ENCODE peak calls at places on chromosomes 3 and 15, in seven cellular contexts. K, U, C, Q, D, T and W are unnamed samples.

GRCh38 chr15:101490408-101490891 is 943 bp upstream of the PCSK6 start:
- DNase-seq in K (no peak), U (no peak), C (no peak), Q (no peak), D (no peak), T (no peak), W (no peak)

GRCh38 chr3:142165194-142165593 is 15.8 kb upstream of the TFDP2 start:
- DNase-seq in K (no peak), U (no peak), C (peak; percentile 9), Q (no peak), D (no peak), T (peak; percentile 2), W (no peak)

GRCh38 chr15:89112341-89112971 is 24.2 kb downstream of the ABHD2 start:
- DNase-seq in K (no peak), U (peak; percentile 83), C (no peak), Q (no peak), D (no peak), T (peak; percentile 66), W (peak; percentile 6)

GRCh38 chr3:172658344-172659245 is 52.3 kb downstream of the NCEH1 start:
- DNase-seq in K (no peak), U (peak; percentile 17), C (peak; percentile 94), Q (no peak), D (no peak), T (peak; percentile 97), W (no peak)

GRCh38 chr3:197352382-197352781 is 54.0 kb upstream of the DLG1 start:
- DNase-seq in K (no peak), U (no peak), C (peak; percentile 73), Q (no peak), D (no peak), T (peak; percentile 49), W (peak; percentile 7)

GRCh38 chr3:102400142-102400541 is 34.7 kb upstream of the ZPLD1 start:
- DNase-seq in K (no peak), U (no peak), C (peak; percentile 13), Q (no peak), D (no peak), T (peak; percentile 2), W (no peak)

GRCh38 chr3:43411429-43411828 is 125.1 kb downstream of the SNRK start:
- DNase-seq in K (no peak), U (no peak), C (no peak), Q (no peak), D (no peak), T (no peak), W (no peak)

GRCh38 chr3:119239421-119239820 is 1.3 kb downstream of the B4GALT4 start:
- DNase-seq in K (no peak), U (no peak), C (no peak), Q (no peak), D (no peak), T (no peak), W (peak; percentile 52)

GRCh38 chr3:171165499-171165921 is 139.0 kb upstream of the SLC2A2 start:
- DNase-seq in K (no peak), U (no peak), C (no peak), Q (no peak), D (no peak), T (no peak), W (no peak)

GRCh38 chr15:93265046-93265658 is 176.1 kb upstream of the RGMA start:
- DNase-seq in K (no peak), U (no peak), C (no peak), Q (no peak), D (no peak), T (no peak), W (no peak)

GRCh38 chr15:45414215-45414885 is 36.0 kb upstream of the GATM start:
- DNase-seq in K (no peak), U (no peak), C (no peak), Q (no peak), D (no peak), T (no peak), W (no peak)

GRCh38 chr15:60720493-60721231 is 241.7 kb upstream of the ICE2 start:
- DNase-seq in K (peak; percentile 20), U (no peak), C (no peak), Q (no peak), D (peak; percentile 42), T (no peak), W (no peak)

GRCh38 chr3:64685800-64686445 is 1.9 kb downstream of the ADAMTS9 start:
- DNase-seq in K (no peak), U (peak; percentile 22), C (peak; percentile 76), Q (peak; percentile 95), D (no peak), T (peak; percentile 94), W (no peak)

GRCh38 chr3:159726231-159726964 is 262.2 kb upstream of the IL12A start:
- DNase-seq in K (no peak), U (no peak), C (peak; percentile 26), Q (no peak), D (no peak), T (no peak), W (no peak)

GRCh38 chr15:94174399-94174802 is 57.0 kb upstream of the MCTP2 start:
- DNase-seq in K (no peak), U (no peak), C (peak; percentile 92), Q (no peak), D (no peak), T (peak; percentile 10), W (peak; percentile 89)

GRCh38 chr15:51243774-51244173 is 94.6 kb downstream of the CYP19A1 start:
- DNase-seq in K (no peak), U (peak; percentile 56), C (no peak), Q (no peak), D (no peak), T (no peak), W (peak; percentile 44)

GRCh38 chr3:109696932-109697331 is 359.6 kb upstream of the DPPA4 start:
- DNase-seq in K (no peak), U (no peak), C (no peak), Q (no peak), D (no peak), T (no peak), W (no peak)

GRCh38 chr3:26308454-26308853 is 314.1 kb upstream of the LRRC3B start:
- DNase-seq in K (no peak), U (no peak), C (no peak), Q (no peak), D (no peak), T (no peak), W (no peak)

GRCh38 chr3:133384331-133385027 is 15.4 kb upstream of the BFSP2 start:
- DNase-seq in K (no peak), U (peak; percentile 89), C (peak; percentile 29), Q (peak; percentile 88), D (no peak), T (peak; percentile 39), W (peak; percentile 56)

GRCh38 chr3:157475921-157476395 is 27.3 kb downstream of the VEPH1 start:
- DNase-seq in K (no peak), U (no peak), C (peak; percentile 67), Q (no peak), D (no peak), T (peak; percentile 77), W (no peak)

GRCh38 chr3:187166750-187167149 is 27.5 kb upstream of the RPL39L start:
- DNase-seq in K (no peak), U (no peak), C (no peak), Q (no peak), D (no peak), T (no peak), W (no peak)

GRCh38 chr3:138960417-138960852 is 13.4 kb downstream of the FOXL2NB start:
- DNase-seq in K (no peak), U (no peak), C (no peak), Q (no peak), D (no peak), T (no peak), W (no peak)

GRCh38 chr3:29777869-29778268 is 497.0 kb downstream of the RBMS3 start:
- DNase-seq in K (no peak), U (no peak), C (no peak), Q (no peak), D (no peak), T (no peak), W (no peak)

GRCh38 chr3:132703733-132704132 is 18.5 kb downstream of the NPHP3 start:
- DNase-seq in K (no peak), U (no peak), C (no peak), Q (no peak), D (no peak), T (no peak), W (no peak)

GRCh38 chr3:134033315-134033996 is 3.7 kb upstream of the SLCO2A1 start:
- DNase-seq in K (no peak), U (no peak), C (no peak), Q (no peak), D (no peak), T (no peak), W (no peak)

GRCh38 chr15:77480859-77481258 is 60.2 kb downstream of the HMG20A start:
- DNase-seq in K (no peak), U (no peak), C (no peak), Q (no peak), D (no peak), T (no peak), W (no peak)

GRCh38 chr15:83769411-83769960 is 115.6 kb downstream of the ADAMTSL3 start:
- DNase-seq in K (no peak), U (no peak), C (no peak), Q (no peak), D (no peak), T (no peak), W (no peak)

GRCh38 chr3:194585880-194586281 is 47.3 kb downstream of the TMEM44 start:
- DNase-seq in K (no peak), U (no peak), C (no peak), Q (no peak), D (no peak), T (no peak), W (no peak)